ENCODE peak calls at places on chromosomes 1 and 21, in seven cellular contexts. F is SK-N-SH, H is transverse colon, L is GM23338, K is spleen, R is suprapubic skin, V is endothelial cell of umbilical vein. T is an unnamed sample.

GRCh38 chr1:9842781-9843575 is 19.2 kb upstream of the CLSTN1 start:
- DNase-seq in F (peak), H (peak), L (no peak), K (peak), R (no peak), V (no peak), T (no peak)

GRCh38 chr1:63004868-63005267 is 220.9 kb downstream of the ATG4C start:
- DNase-seq in F (peak), H (no peak), L (peak), K (no peak), R (no peak), V (no peak), T (no peak)

GRCh38 chr1:32727876-32728275 is 25.3 kb upstream of the SYNC start:
- DNase-seq in F (no peak), H (no peak), L (no peak), K (no peak), R (no peak), V (no peak), T (no peak)

GRCh38 chr1:43256675-43257570 is 12.9 kb upstream of the TMEM125 start:
- DNase-seq in F (no peak), H (peak), L (no peak), K (peak), R (no peak), V (no peak), T (no peak)

GRCh38 chr1:154551474-154551873 is 7.0 kb downstream of the UBE2Q1 start:
- DNase-seq in F (no peak), H (peak), L (no peak), K (no peak), R (no peak), V (no peak), T (no peak)

GRCh38 chr1:149848811-149849210 is 50.6 kb upstream of the BOLA1 start:
- DNase-seq in F (no peak), H (no peak), L (peak), K (no peak), R (no peak), V (no peak), T (no peak)

GRCh38 chr21:34043333-34043732 is 30.0 kb upstream of the MRPS6 start:
- DNase-seq in F (no peak), H (no peak), L (no peak), K (no peak), R (no peak), V (no peak), T (no peak)

GRCh38 chr1:147757015-147757990 is 3.1 kb downstream of the GJA5 start:
- DNase-seq in F (no peak), H (no peak), L (no peak), K (no peak), R (no peak), V (no peak), T (no peak)

GRCh38 chr1:153288634-153289275 is 24.0 kb downstream of the PGLYRP3 start:
- DNase-seq in F (peak), H (no peak), L (peak), K (no peak), R (no peak), V (no peak), T (no peak)

GRCh38 chr21:45990741-45991605 is 9.4 kb downstream of the COL6A1 start:
- DNase-seq in F (no peak), H (peak), L (no peak), K (peak), R (peak), V (no peak), T (peak)

GRCh38 chr1:7620196-7620595 is 150.9 kb upstream of the VAMP3 start:
- DNase-seq in F (no peak), H (no peak), L (no peak), K (peak), R (no peak), V (no peak), T (no peak)

GRCh38 chr1:235878082-235878781 is 11.5 kb upstream of the LYST start:
- DNase-seq in F (no peak), H (no peak), L (no peak), K (peak), R (no peak), V (peak), T (no peak)

GRCh38 chr1:179971563-179972496 is 17.2 kb downstream of the CEP350 start:
- DNase-seq in F (no peak), H (no peak), L (no peak), K (no peak), R (no peak), V (peak), T (no peak)

GRCh38 chr1:159089184-159089791 is 12.7 kb upstream of the AIM2 start:
- DNase-seq in F (no peak), H (no peak), L (peak), K (no peak), R (no peak), V (no peak), T (no peak)

GRCh38 chr1:153985984-153986761 is at the start of gene RAB13:
- DNase-seq in F (peak), H (peak), L (peak), K (peak), R (peak), V (peak), T (peak)

GRCh38 chr1:91795601-91796389 is 90.2 kb downstream of the TGFBR3 start:
- DNase-seq in F (no peak), H (no peak), L (no peak), K (no peak), R (no peak), V (peak), T (no peak)

GRCh38 chr1:202952818-202953217 is 5.3 kb downstream of the ADIPOR1 start:
- DNase-seq in F (no peak), H (peak), L (no peak), K (no peak), R (no peak), V (peak), T (peak)

GRCh38 chr1:160841079-160841478 is 21.6 kb downstream of the CD244 start:
- DNase-seq in F (no peak), H (no peak), L (no peak), K (no peak), R (no peak), V (no peak), T (no peak)

GRCh38 chr1:162823231-162823630 is 32.7 kb downstream of the HSD17B7 start:
- DNase-seq in F (no peak), H (no peak), L (no peak), K (no peak), R (no peak), V (peak), T (no peak)

GRCh38 chr1:208159542-208160258 is 84.5 kb downstream of the PLXNA2 start:
- DNase-seq in F (peak), H (no peak), L (no peak), K (no peak), R (no peak), V (peak), T (peak)

GRCh38 chr1:89695847-89696246 is 62.9 kb downstream of the LRRC8C start:
- DNase-seq in F (no peak), H (no peak), L (no peak), K (no peak), R (no peak), V (no peak), T (no peak)

GRCh38 chr1:63223426-63223825 is 98.9 kb upstream of the FOXD3 start:
- DNase-seq in F (no peak), H (no peak), L (no peak), K (no peak), R (no peak), V (no peak), T (no peak)

GRCh38 chr1:79005945-79006344 is 585 bp downstream of the ADGRL4 start:
- DNase-seq in F (no peak), H (no peak), L (peak), K (no peak), R (no peak), V (peak), T (no peak)

GRCh38 chr1:206551985-206552325 is 44.6 kb downstream of the RASSF5 start:
- DNase-seq in F (no peak), H (peak), L (no peak), K (peak), R (no peak), V (no peak), T (no peak)

GRCh38 chr1:161725888-161726630 is 4.7 kb downstream of the FCRLB start:
- DNase-seq in F (peak), H (peak), L (peak), K (peak), R (peak), V (peak), T (peak)

GRCh38 chr21:45410865-45411809 is 6.2 kb downstream of the COL18A1 start:
- DNase-seq in F (no peak), H (no peak), L (no peak), K (peak), R (no peak), V (no peak), T (peak)

GRCh38 chr21:20882462-20883415 is 115.5 kb upstream of the NCAM2 start:
- DNase-seq in F (peak), H (peak), L (peak), K (no peak), R (no peak), V (peak), T (no peak)

GRCh38 chr1:4305526-4306301 is 348.7 kb upstream of the AJAP1 start:
- DNase-seq in F (no peak), H (no peak), L (no peak), K (no peak), R (no peak), V (no peak), T (no peak)

GRCh38 chr1:56863316-56863992 is 8.9 kb downstream of the C8A start:
- DNase-seq in F (no peak), H (no peak), L (no peak), K (no peak), R (no peak), V (no peak), T (no peak)

GRCh38 chr21:17548262-17548661 is 35.4 kb downstream of the CXADR start:
- DNase-seq in F (no peak), H (no peak), L (no peak), K (no peak), R (no peak), V (no peak), T (no peak)

GRCh38 chr1:31976401-31976800 is 37.3 kb upstream of the KHDRBS1 start:
- DNase-seq in F (no peak), H (no peak), L (no peak), K (no peak), R (no peak), V (no peak), T (no peak)

GRCh38 chr1:76156987-76157386 is 82.4 kb downstream of the ST6GALNAC3 start:
- DNase-seq in F (no peak), H (no peak), L (no peak), K (no peak), R (no peak), V (no peak), T (no peak)

GRCh38 chr1:209601809-209602657 is 18.5 kb downstream of the CAMK1G start:
- DNase-seq in F (peak), H (peak), L (peak), K (no peak), R (no peak), V (peak), T (no peak)

GRCh38 chr1:32893198-32894018 is 7.1 kb downstream of the HPCA start:
- DNase-seq in F (peak), H (peak), L (peak), K (peak), R (no peak), V (no peak), T (peak)

GRCh38 chr1:150106331-150106730 is 38.8 kb downstream of the VPS45 start:
- DNase-seq in F (no peak), H (no peak), L (peak), K (no peak), R (no peak), V (no peak), T (no peak)

GRCh38 chr1:226638001-226638601 is 89.5 kb downstream of the STUM start:
- DNase-seq in F (no peak), H (peak), L (no peak), K (peak), R (peak), V (no peak), T (peak)

GRCh38 chr1:226640288-226640687 is 91.7 kb downstream of the STUM start:
- DNase-seq in F (no peak), H (no peak), L (no peak), K (peak), R (no peak), V (no peak), T (peak)

GRCh38 chr1:226639631-226640061 is 91.1 kb downstream of the STUM start:
- DNase-seq in F (no peak), H (no peak), L (no peak), K (peak), R (no peak), V (no peak), T (peak)

GRCh38 chr1:226637147-226637935 is 88.8 kb downstream of the STUM start:
- DNase-seq in F (no peak), H (peak), L (peak), K (peak), R (peak), V (no peak), T (peak)

DNA sequence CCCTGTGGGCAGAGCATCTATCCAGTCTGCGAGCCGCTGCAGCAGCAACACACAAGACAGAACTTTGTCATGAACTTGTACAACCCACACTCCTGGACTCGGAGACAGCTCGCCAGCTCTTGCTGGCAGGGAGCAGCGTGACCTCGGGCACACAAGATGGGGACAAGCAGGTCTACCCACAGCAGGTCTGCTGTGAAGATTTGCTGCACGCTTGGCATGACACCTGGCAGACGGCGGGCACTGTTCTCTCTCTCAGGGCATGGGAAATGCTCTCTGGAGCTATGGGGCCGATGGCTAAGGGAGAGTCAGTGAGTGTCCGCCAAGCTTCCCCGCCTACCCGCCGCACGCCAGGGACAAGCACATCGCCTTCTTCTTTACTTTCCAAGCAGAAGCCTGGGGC is 90.0 kb downstream of the STUM start:
- DNase-seq in F (no peak), H (peak), L (no peak), K (peak), R (peak), V (no peak), T (peak)
- TF ChIP-seq POLR2AphosphoS5 in F (no peak), H (no peak), L (no peak), K (no peak), R (no peak), V (no peak), T (no peak)

GRCh38 chr1:173002891-173003582 is 47.7 kb downstream of the TNFSF18 start:
- DNase-seq in F (no peak), H (no peak), L (no peak), K (no peak), R (no peak), V (no peak), T (no peak)

GRCh38 chr1:172999349-172999748 is 51.4 kb downstream of the TNFSF18 start:
- DNase-seq in F (no peak), H (no peak), L (no peak), K (no peak), R (no peak), V (no peak), T (no peak)

GRCh38 chr1:173009597-173009996 is 41.1 kb downstream of the TNFSF18 start:
- DNase-seq in F (no peak), H (no peak), L (no peak), K (no peak), R (no peak), V (peak), T (no peak)

GRCh38 chr1:173005196-173005864 is 45.4 kb downstream of the TNFSF18 start:
- DNase-seq in F (no peak), H (no peak), L (no peak), K (no peak), R (no peak), V (no peak), T (no peak)
- TF ChIP-seq CTCF in F (peak), H (no peak), L (no peak), K (no peak), R (no peak), V (no peak), T (no peak)

GRCh38 chr1:15830284-15830657 is 17.2 kb upstream of the SPEN start:
- DNase-seq in F (no peak), H (no peak), L (peak), K (no peak), R (no peak), V (no peak), T (no peak)
- H3K27ac ChIP-seq in F (no peak), H (peak), L (no peak), K (peak), R (peak), V (no peak), T (peak)

GRCh38 chr1:39391741-39392679 is 99.4 kb upstream of the BMP8A start:
- DNase-seq in F (no peak), H (no peak), L (peak), K (no peak), R (no peak), V (peak), T (no peak)
- TF ChIP-seq POLR2AphosphoS5 in F (no peak), H (no peak), L (no peak), K (no peak), R (no peak), V (peak), T (peak)

DNA sequence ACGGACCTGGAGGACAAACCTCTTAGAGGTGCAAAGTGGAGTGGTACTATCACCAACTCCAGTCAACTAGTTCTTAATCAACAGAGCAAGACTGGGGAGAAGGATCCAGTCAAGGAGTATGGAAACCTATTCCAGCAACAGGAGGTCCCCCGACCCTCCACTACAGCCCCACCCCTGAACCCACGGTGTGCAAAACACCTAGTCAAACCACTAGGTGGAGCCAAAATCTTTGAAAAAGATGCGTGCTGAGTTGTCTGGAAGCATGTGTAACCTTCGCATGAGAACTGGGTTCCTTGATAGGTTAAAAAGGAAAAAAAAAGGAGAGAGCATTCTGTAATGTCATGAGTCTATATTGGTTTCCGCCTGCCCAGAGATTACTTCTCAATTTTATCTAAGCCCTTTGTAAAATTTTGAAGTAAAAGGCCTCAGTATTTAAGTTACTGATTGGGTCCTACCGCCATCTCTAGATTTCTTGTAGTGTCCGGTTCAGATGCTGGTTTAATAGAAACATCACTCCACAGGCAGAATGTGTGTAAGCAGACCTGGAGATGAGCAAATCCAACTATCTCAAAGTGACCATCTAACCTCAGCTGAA is 81.9 kb upstream of the HAO2 start:
- DNase-seq in F (peak), H (peak), L (peak), K (no peak), R (no peak), V (peak), T (no peak)
- TF ChIP-seq CTCF in F (peak), H (peak), L (peak), K (no peak), R (no peak), V (peak), T (peak)

GRCh38 chr1:157113116-157113515 is 13.5 kb upstream of the ETV3L start:
- DNase-seq in F (no peak), H (no peak), L (no peak), K (peak), R (peak), V (no peak), T (peak)
- H3K27ac ChIP-seq in F (no peak), H (no peak), L (peak), K (no peak), R (no peak), V (no peak), T (no peak)

GRCh38 chr1:84617349-84617748 is 43.1 kb upstream of the CTBS start:
- DNase-seq in F (no peak), H (no peak), L (no peak), K (no peak), R (no peak), V (no peak), T (no peak)

GRCh38 chr1:84619383-84620093 is 45.3 kb upstream of the CTBS start:
- DNase-seq in F (peak), H (no peak), L (no peak), K (no peak), R (no peak), V (peak), T (no peak)

GRCh38 chr1:84624876-84625275 is 50.6 kb upstream of the CTBS start:
- DNase-seq in F (no peak), H (no peak), L (no peak), K (no peak), R (no peak), V (no peak), T (no peak)

GRCh38 chr1:84621553-84621952 is 47.3 kb upstream of the CTBS start:
- DNase-seq in F (no peak), H (no peak), L (no peak), K (peak), R (no peak), V (no peak), T (no peak)

DNA sequence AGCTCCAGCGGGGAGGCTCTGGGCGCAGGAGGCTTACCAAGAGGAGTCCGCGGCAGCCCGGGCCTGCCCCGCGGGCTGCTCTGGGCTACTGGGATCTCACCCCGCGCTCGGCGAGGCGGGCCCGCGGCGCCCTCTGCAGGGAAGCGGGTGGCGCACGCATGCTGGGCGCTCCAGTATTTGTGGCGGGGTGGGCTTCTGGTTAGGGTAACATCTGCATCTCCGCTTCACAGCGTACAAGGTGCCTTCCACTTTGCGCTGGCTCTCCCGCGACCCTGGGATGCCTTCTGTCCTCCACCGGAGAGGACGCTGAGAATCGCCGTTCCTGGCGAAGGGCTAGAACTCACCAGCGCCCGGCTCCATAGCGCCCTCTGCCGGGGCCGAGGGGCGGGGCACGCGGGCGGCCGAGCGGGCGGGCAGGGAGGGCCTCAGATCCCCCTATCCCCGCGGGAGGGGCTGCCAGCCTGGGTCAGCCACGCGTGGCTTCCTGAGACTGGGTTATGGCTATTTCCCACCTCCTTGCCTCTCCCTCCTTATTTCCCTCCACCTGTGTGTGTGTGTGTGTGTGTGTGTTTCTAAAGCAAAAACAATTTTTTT is 46.6 kb upstream of the CTBS start:
- DNase-seq in F (peak), H (peak), L (peak), K (peak), R (peak), V (peak), T (peak)
- TF ChIP-seq POLR2AphosphoS5 in F (no peak), H (peak), L (no peak), K (peak), R (no peak), V (no peak), T (peak)

GRCh38 chr1:243325305-243325890 is 69.6 kb downstream of the SDCCAG8 start:
- DNase-seq in F (peak), H (no peak), L (peak), K (no peak), R (no peak), V (peak), T (no peak)
- TF ChIP-seq CTCF in F (peak), H (peak), L (peak), K (peak), R (peak), V (peak), T (peak)

GRCh38 chr1:112904071-112904830 is 51.7 kb downstream of the SLC16A1 start:
- DNase-seq in F (no peak), H (no peak), L (no peak), K (no peak), R (no peak), V (no peak), T (no peak)
- H3K27ac ChIP-seq in F (no peak), H (peak), L (peak), K (no peak), R (peak), V (no peak), T (no peak)

T was measured in sigmoid colon.